ENCODE peak calls at places on chromosomes 5 and 9, in five cellular contexts. S is neuronal stem cell, N is right cardiac atrium, F is fibroblast of lung, C is adrenal gland. P is an unnamed sample.

GRCh38 chr5:89071101-89071940 is 188.3 kb upstream of the MEF2C start:
- DNase-seq in C (no peak), S (no peak), N (no peak), F (peak; percentile 23), P (no peak)

GRCh38 chr5:172637740-172638139 is 3.3 kb upstream of the NEURL1B start:
- DNase-seq in F (no peak), C (no peak), S (no peak), N (no peak), P (peak; percentile 0)

GRCh38 chr5:163385824-163386223 is 51.6 kb upstream of the CCNG1 start:
- DNase-seq in N (no peak), F (no peak), C (no peak), S (no peak), P (no peak)

GRCh38 chr5:53166101-53166500 is 56.5 kb upstream of the MOCS2 start:
- DNase-seq in C (no peak), N (no peak), F (no peak), S (no peak), P (no peak)

GRCh38 chr9:110303136-110303535 is 34.5 kb downstream of the TXNDC8 start:
- DNase-seq in C (no peak), F (no peak), N (no peak), S (no peak), P (no peak)

GRCh38 chr5:58739051-58739450 is 156.2 kb downstream of the RAB3C start:
- DNase-seq in S (no peak), N (no peak), F (no peak), C (no peak), P (no peak)

GRCh38 chr9:99253772-99254431 is 31.8 kb downstream of the SEC61B start:
- DNase-seq in F (peak; percentile 18), S (no peak), C (no peak), N (no peak), P (no peak)

GRCh38 chr5:112210430-112211005 is 208.6 kb downstream of the EPB41L4A start:
- DNase-seq in S (peak; percentile 21), F (peak; percentile 17), C (peak; percentile 74), N (peak; percentile 67), P (peak; percentile 35)

GRCh38 chr5:74418709-74419108 is 221.8 kb downstream of the ENC1 start:
- DNase-seq in S (no peak), N (no peak), C (no peak), F (no peak), P (no peak)

GRCh38 chr5:74414228-74414627 is 226.3 kb downstream of the ENC1 start:
- DNase-seq in F (no peak), C (no peak), S (no peak), N (no peak), P (no peak)

GRCh38 chr5:74412064-74412463 is 228.5 kb downstream of the ENC1 start:
- DNase-seq in F (no peak), C (no peak), N (no peak), S (peak; percentile 37), P (no peak)

GRCh38 chr5:74413403-74414060 is 227.0 kb downstream of the ENC1 start:
- DNase-seq in S (no peak), N (no peak), C (no peak), F (no peak), P (no peak)

DNA sequence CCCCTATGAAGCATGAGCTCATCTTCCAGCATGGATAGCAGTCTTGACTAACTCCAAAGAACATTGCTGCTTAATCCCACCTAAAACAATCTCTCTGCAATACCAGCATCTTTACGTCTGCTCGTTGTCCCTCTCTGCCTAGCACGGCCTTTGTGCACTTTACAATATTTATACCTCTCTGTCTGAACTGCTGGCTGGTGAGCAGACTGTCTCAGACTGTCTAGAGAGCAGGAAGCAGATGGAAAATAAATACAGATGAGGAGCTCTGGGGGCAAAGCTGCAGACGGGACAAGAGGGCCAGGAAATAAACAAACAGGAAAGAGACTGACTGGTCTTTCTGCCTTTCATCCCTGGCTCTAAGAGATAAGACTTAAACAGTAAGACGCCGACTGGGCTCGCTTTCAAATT is 224.8 kb downstream of the ENC1 start:
- DNase-seq in C (no peak), F (no peak), N (no peak), S (no peak), P (no peak)
- H3K4me1 ChIP-seq in C (no peaks in the 10 kb centered on the region), F (no peaks in the 10 kb centered on the region), N (no peaks in the 10 kb centered on the region), S (peaks cover 13% of the 10 kb centered on the region), P (no peaks in the 10 kb centered on the region)

DNA sequence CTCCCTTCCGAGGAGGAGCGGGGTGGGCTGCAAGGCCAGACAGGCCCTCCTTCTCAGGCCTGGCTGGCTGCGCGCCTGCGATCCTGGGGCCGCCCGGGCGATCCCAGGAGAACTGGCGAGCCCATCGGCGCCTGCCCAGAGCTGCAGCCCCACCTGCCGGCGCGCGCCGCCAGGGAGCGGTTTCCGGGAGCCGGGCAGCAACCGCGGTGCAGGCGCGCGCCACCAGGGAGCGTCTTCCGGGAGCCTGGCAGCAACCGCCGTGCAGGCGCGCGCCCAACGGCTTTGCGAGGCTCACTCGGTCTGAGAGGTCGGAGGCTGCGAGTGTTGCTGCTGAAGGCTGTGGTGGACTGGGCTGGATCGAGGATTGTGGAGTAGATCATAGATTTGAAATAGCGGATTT is 668.7 kb downstream of the SPATA31A6 start:
- DNase-seq in S (peak; percentile 29), F (peak; percentile 8), C (peak; percentile 54), N (peak; percentile 37), P (peak; percentile 90)
- H3K4me3 ChIP-seq in S (no peak overlapping the region), F (no peak overlapping the region), C (no peak overlapping the region), N (peak overlapping the region; percentile 19), P (peak overlapping the region; percentile 46)

GRCh38 chr5:73119492-73120157 is 750 bp upstream of the TMEM171 start:
- DNase-seq in S (no peak), N (no peak), C (no peak), F (no peak), P (peak; percentile 24)

GRCh38 chr5:73118331-73119011 is 1.9 kb upstream of the TMEM171 start:
- DNase-seq in N (no peak), S (no peak), C (no peak), F (no peak), P (no peak)

GRCh38 chr5:73122875-73123810 is 2.8 kb downstream of the TMEM171 start:
- DNase-seq in S (no peak), C (no peak), F (peak; percentile 42), N (peak; percentile 38), P (no peak)

GRCh38 chr5:73121109-73121443 is 701 bp downstream of the TMEM171 start:
- DNase-seq in C (no peak), F (peak; percentile 45), N (no peak), S (no peak), P (no peak)

DNA sequence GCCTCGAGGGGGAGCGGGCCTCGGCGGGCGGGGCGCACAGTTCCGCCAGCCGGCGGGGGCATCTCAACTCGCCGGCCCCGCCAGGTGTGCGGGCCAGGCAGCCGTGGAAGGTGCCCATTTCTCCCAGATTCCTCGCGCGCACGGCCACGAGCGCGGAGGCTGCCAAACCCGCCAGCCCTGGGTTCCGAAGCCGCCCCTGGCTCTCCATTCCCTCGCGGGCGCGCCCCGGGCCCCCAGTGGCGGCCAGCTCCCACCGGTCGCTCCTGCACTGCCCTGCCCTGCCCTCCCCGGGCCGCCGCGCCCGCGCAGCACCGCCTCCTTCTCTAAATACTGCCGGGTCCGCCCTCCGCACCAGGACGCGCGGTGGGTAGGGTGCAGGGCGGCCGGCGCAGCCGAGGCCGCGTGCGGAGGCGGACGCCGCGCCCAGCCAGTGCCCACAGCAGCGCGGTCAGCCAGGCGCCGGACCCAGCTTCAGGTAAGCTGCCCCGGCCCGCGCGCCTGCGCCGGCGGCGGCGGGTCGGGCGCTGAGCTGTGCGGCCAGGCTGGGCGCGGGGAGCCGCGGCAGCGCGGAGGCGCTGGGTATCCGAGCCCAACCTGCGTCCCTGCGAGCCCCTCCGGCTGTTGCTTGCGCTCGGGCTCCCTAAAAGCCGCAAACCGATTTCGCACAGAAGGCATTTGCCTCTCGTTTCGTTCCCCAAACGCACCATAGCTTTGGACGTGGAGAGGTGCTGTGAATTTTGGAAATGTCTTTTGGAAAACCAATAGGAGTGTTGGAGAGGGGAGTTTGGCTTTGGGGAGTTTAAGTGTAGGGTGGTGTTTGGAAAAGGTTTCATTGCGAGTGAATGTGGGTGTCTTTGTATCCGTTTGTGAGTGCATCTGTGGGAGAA is at the start of gene TMEM171:
- DNase-seq in N (peak; percentile 46), C (no peak), S (peak; percentile 48), F (peak; percentile 50), P (peak; percentile 42)
- H3K4me1 ChIP-seq in N (no peaks in the 10 kb centered on the region), C (no peaks in the 10 kb centered on the region), S (peaks cover 6% of the 10 kb centered on the region), F (peaks cover 9% of the 10 kb centered on the region), P (no peaks in the 10 kb centered on the region)

GRCh38 chr9:3758816-3759576 is 233.2 kb upstream of the RFX3 start:
- DNase-seq in F (no peak), S (no peak), C (no peak), N (no peak), P (no peak)

GRCh38 chr9:3756071-3756470 is 230.3 kb upstream of the RFX3 start:
- DNase-seq in C (no peak), S (no peak), F (peak; percentile 32), N (no peak), P (no peak)

GRCh38 chr9:3762076-3762475 is 236.3 kb upstream of the RFX3 start:
- DNase-seq in F (no peak), S (no peak), C (no peak), N (no peak), P (no peak)

GRCh38 chr9:3760031-3760430 is 234.2 kb upstream of the RFX3 start:
- DNase-seq in S (peak; percentile 21), C (no peak), F (peak; percentile 52), N (no peak), P (no peak)
- H3K4me3 ChIP-seq in S (no peak overlapping the region), C (no peak overlapping the region), F (no peak overlapping the region), N (no peak overlapping the region), P (no peak overlapping the region)

DNA sequence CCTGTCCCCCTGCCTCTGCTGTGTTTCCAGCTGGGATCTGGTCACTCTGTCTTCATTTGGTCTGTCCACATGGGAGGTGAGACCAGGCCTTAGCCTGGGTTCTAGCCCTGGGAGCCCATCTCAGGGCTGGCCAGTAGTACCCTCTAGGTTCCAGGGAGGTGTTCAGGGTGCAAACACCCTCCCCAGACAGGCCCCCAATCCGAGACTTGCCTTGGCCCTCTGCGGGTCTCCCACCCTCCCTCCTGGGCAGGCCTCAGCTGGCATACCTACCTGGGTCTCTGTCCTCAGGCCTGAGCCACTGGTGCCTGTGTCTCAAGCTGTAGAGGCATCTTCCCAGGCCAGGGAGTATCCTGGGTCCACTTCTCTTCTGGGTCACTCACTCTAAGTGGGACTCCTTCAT is 925 bp upstream of the SAPCD2 start:
- DNase-seq in N (peak; percentile 52), F (no peak), C (no peak), S (no peak), P (peak; percentile 25)
- H3K4me1 ChIP-seq in N (no peaks in the 10 kb centered on the region), F (peaks cover 10% of the 10 kb centered on the region), C (no peaks in the 10 kb centered on the region), S (peaks cover 15% of the 10 kb centered on the region), P (no peaks in the 10 kb centered on the region)

DNA sequence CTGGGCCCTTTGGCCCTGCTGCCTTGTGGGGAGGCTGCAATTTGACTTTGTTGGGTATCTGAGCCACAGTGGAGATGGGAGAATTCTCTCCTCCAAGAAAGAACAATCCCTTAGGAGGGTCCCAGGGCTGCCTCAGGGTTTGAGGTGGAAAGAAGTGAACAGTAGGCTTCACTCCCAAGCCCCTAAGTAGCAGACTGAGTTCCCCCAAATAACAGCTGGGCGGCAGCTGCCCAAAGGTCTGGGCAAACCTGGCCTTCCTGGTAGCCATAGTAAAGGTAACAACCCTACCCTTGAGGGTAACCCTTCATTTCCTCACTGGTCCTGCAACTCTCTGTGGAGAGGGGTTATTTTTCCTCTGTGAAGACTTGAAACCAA is 746 bp downstream of the RGS3 start:
- DNase-seq in C (peak; percentile 43), N (no peak), F (no peak), S (no peak), P (no peak)
- H3K4me3 ChIP-seq in C (no peak overlapping the region), N (peak overlapping the region; percentile 43), F (peak overlapping the region; percentile 47), S (no peak overlapping the region), P (peak overlapping the region; percentile 69)